ENCODE peak calls at places on chromosomes 4 and X, in nine cellular contexts. One of them, this sample, is unnamed.

GRCh38 chrX:138917781-138918180 is 206.3 kb upstream of the FGF13 start:
- DNase-seq in type B pancreatic cell: no peak
- DNase-seq in BE2C: no peak
- DNase-seq in astrocyte of the spinal cord: peak
- DNase-seq in cardiac fibroblast: peak
- DNase-seq in upper lobe of left lung: no peak
- DNase-seq in GM13976: no peak
- DNase-seq in CD4-positive, alpha-beta T cell: no peak
- DNase-seq in testis: no peak
- DNase-seq in this sample: no peak

GRCh38 chr4:8353912-8354453 is 84.4 kb downstream of the HTRA3 start:
- DNase-seq in type B pancreatic cell: peak
- DNase-seq in cardiac fibroblast: no peak
- DNase-seq in GM13976: no peak
- DNase-seq in astrocyte of the spinal cord: peak
- DNase-seq in CD4-positive, alpha-beta T cell: no peak
- DNase-seq in upper lobe of left lung: no peak
- DNase-seq in BE2C: no peak
- DNase-seq in testis: no peak
- DNase-seq in this sample: no peak

GRCh38 chr4:109916003-109916399 is 3.3 kb downstream of the EGF start:
- DNase-seq in GM13976: no peak
- DNase-seq in type B pancreatic cell: no peak
- DNase-seq in BE2C: no peak
- DNase-seq in cardiac fibroblast: no peak
- DNase-seq in testis: no peak
- DNase-seq in CD4-positive, alpha-beta T cell: no peak
- DNase-seq in astrocyte of the spinal cord: no peak
- DNase-seq in upper lobe of left lung: no peak
- DNase-seq in this sample: no peak

GRCh38 chrX:24838624-24839023 is 144.9 kb downstream of the POLA1 start:
- DNase-seq in CD4-positive, alpha-beta T cell: no peak
- DNase-seq in astrocyte of the spinal cord: peak
- DNase-seq in GM13976: peak
- DNase-seq in cardiac fibroblast: peak
- DNase-seq in type B pancreatic cell: no peak
- DNase-seq in testis: peak
- DNase-seq in BE2C: peak
- DNase-seq in upper lobe of left lung: no peak
- DNase-seq in this sample: no peak

GRCh38 chr4:170399894-170400293 is 310.1 kb upstream of the AADAT start:
- DNase-seq in type B pancreatic cell: no peak
- DNase-seq in CD4-positive, alpha-beta T cell: no peak
- DNase-seq in cardiac fibroblast: no peak
- DNase-seq in testis: no peak
- DNase-seq in GM13976: no peak
- DNase-seq in BE2C: no peak
- DNase-seq in astrocyte of the spinal cord: no peak
- DNase-seq in upper lobe of left lung: no peak
- DNase-seq in this sample: no peak

GRCh38 chrX:16469870-16470269 is 180.1 kb upstream of the S100G start:
- DNase-seq in type B pancreatic cell: no peak
- DNase-seq in upper lobe of left lung: no peak
- DNase-seq in astrocyte of the spinal cord: no peak
- DNase-seq in cardiac fibroblast: no peak
- DNase-seq in GM13976: no peak
- DNase-seq in testis: no peak
- DNase-seq in CD4-positive, alpha-beta T cell: no peak
- DNase-seq in BE2C: no peak
- DNase-seq in this sample: no peak

GRCh38 chrX:46737041-46737440 is 21.9 kb downstream of the SLC9A7 start:
- DNase-seq in upper lobe of left lung: no peak
- DNase-seq in cardiac fibroblast: no peak
- DNase-seq in BE2C: no peak
- DNase-seq in type B pancreatic cell: no peak
- DNase-seq in testis: no peak
- DNase-seq in CD4-positive, alpha-beta T cell: no peak
- DNase-seq in GM13976: no peak
- DNase-seq in astrocyte of the spinal cord: no peak
- DNase-seq in this sample: no peak

GRCh38 chr4:33725861-33726260 is 2518.5 kb downstream of the ARAP2 start:
- DNase-seq in astrocyte of the spinal cord: no peak
- DNase-seq in upper lobe of left lung: no peak
- DNase-seq in GM13976: no peak
- DNase-seq in testis: no peak
- DNase-seq in cardiac fibroblast: no peak
- DNase-seq in CD4-positive, alpha-beta T cell: no peak
- DNase-seq in BE2C: no peak
- DNase-seq in type B pancreatic cell: no peak
- DNase-seq in this sample: no peak

GRCh38 chr4:143358923-143359694 is 22.4 kb downstream of the GAB1 start:
- DNase-seq in upper lobe of left lung: no peak
- DNase-seq in type B pancreatic cell: no peak
- DNase-seq in CD4-positive, alpha-beta T cell: no peak
- DNase-seq in BE2C: no peak
- DNase-seq in astrocyte of the spinal cord: peak
- DNase-seq in GM13976: peak
- DNase-seq in testis: no peak
- DNase-seq in cardiac fibroblast: peak
- DNase-seq in this sample: no peak

GRCh38 chrX:150200820-150201287 is 162.3 kb upstream of the MAMLD1 start:
- DNase-seq in upper lobe of left lung: no peak
- DNase-seq in astrocyte of the spinal cord: peak
- DNase-seq in GM13976: peak
- DNase-seq in BE2C: peak
- DNase-seq in CD4-positive, alpha-beta T cell: no peak
- DNase-seq in testis: peak
- DNase-seq in type B pancreatic cell: peak
- DNase-seq in cardiac fibroblast: peak
- DNase-seq in this sample: peak

GRCh38 chr4:77193511-77194236 is 36.7 kb downstream of the CCNG2 start:
- DNase-seq in type B pancreatic cell: no peak
- DNase-seq in cardiac fibroblast: no peak
- DNase-seq in astrocyte of the spinal cord: no peak
- DNase-seq in BE2C: peak
- DNase-seq in CD4-positive, alpha-beta T cell: peak
- DNase-seq in upper lobe of left lung: no peak
- DNase-seq in GM13976: peak
- DNase-seq in testis: peak
- DNase-seq in this sample: peak

GRCh38 chr4:13627185-13627605 is 330 bp downstream of the BOD1L1 start:
- DNase-seq in BE2C: peak
- DNase-seq in CD4-positive, alpha-beta T cell: peak
- DNase-seq in upper lobe of left lung: no peak
- DNase-seq in GM13976: no peak
- DNase-seq in testis: no peak
- DNase-seq in cardiac fibroblast: no peak
- DNase-seq in type B pancreatic cell: peak
- DNase-seq in astrocyte of the spinal cord: no peak
- DNase-seq in this sample: no peak

GRCh38 chr4:143273170-143273917 is 63.3 kb upstream of the GAB1 start:
- DNase-seq in cardiac fibroblast: no peak
- DNase-seq in CD4-positive, alpha-beta T cell: no peak
- DNase-seq in astrocyte of the spinal cord: no peak
- DNase-seq in type B pancreatic cell: no peak
- DNase-seq in BE2C: no peak
- DNase-seq in upper lobe of left lung: no peak
- DNase-seq in testis: no peak
- DNase-seq in GM13976: no peak
- DNase-seq in this sample: no peak

GRCh38 chr4:4426511-4427477 is 39.9 kb downstream of the NSG1 start:
- DNase-seq in testis: no peak
- DNase-seq in type B pancreatic cell: peak
- DNase-seq in CD4-positive, alpha-beta T cell: no peak
- DNase-seq in GM13976: no peak
- DNase-seq in astrocyte of the spinal cord: peak
- DNase-seq in upper lobe of left lung: no peak
- DNase-seq in cardiac fibroblast: no peak
- DNase-seq in BE2C: no peak
- DNase-seq in this sample: no peak
- TF ChIP-seq CTCF in testis: no peak
- TF ChIP-seq CTCF in type B pancreatic cell: peak
- TF ChIP-seq CTCF in CD4-positive, alpha-beta T cell: no peak
- TF ChIP-seq CTCF in GM13976: no peak
- TF ChIP-seq CTCF in astrocyte of the spinal cord: no peak
- TF ChIP-seq CTCF in upper lobe of left lung: no peak
- TF ChIP-seq CTCF in cardiac fibroblast: no peak
- TF ChIP-seq CTCF in BE2C: peak
- TF ChIP-seq CTCF in this sample: no peak

GRCh38 chr4:30716158-30716557 is 4.0 kb upstream of the PCDH7 start:
- DNase-seq in type B pancreatic cell: no peak
- DNase-seq in GM13976: peak
- DNase-seq in astrocyte of the spinal cord: peak
- DNase-seq in upper lobe of left lung: no peak
- DNase-seq in BE2C: no peak
- DNase-seq in CD4-positive, alpha-beta T cell: no peak
- DNase-seq in cardiac fibroblast: peak
- DNase-seq in testis: no peak
- DNase-seq in this sample: no peak
- TF ChIP-seq CTCF in type B pancreatic cell: peak
- TF ChIP-seq CTCF in GM13976: peak
- TF ChIP-seq CTCF in astrocyte of the spinal cord: peak
- TF ChIP-seq CTCF in upper lobe of left lung: no peak
- TF ChIP-seq CTCF in BE2C: peak
- TF ChIP-seq CTCF in CD4-positive, alpha-beta T cell: no peak
- TF ChIP-seq CTCF in cardiac fibroblast: peak
- TF ChIP-seq CTCF in testis: no peak
- TF ChIP-seq CTCF in this sample: peak

GRCh38 chr4:137946423-137946822 is 295.7 kb downstream of the SLC7A11 start:
- DNase-seq in type B pancreatic cell: no peak
- DNase-seq in GM13976: no peak
- DNase-seq in cardiac fibroblast: peak
- DNase-seq in testis: no peak
- DNase-seq in upper lobe of left lung: no peak
- DNase-seq in BE2C: no peak
- DNase-seq in CD4-positive, alpha-beta T cell: no peak
- DNase-seq in astrocyte of the spinal cord: peak
- DNase-seq in this sample: no peak
- TF ChIP-seq CTCF in type B pancreatic cell: no peak
- TF ChIP-seq CTCF in GM13976: no peak
- TF ChIP-seq CTCF in cardiac fibroblast: no peak
- TF ChIP-seq CTCF in testis: no peak
- TF ChIP-seq CTCF in upper lobe of left lung: no peak
- TF ChIP-seq CTCF in BE2C: no peak
- TF ChIP-seq CTCF in CD4-positive, alpha-beta T cell: no peak
- TF ChIP-seq CTCF in astrocyte of the spinal cord: no peak
- TF ChIP-seq CTCF in this sample: no peak

GRCh38 chrX:151396042-151396826 is 772 bp upstream of the VMA21 start:
- DNase-seq in BE2C: no peak
- DNase-seq in CD4-positive, alpha-beta T cell: peak
- DNase-seq in GM13976: peak
- DNase-seq in cardiac fibroblast: peak
- DNase-seq in upper lobe of left lung: no peak
- DNase-seq in astrocyte of the spinal cord: peak
- DNase-seq in testis: peak
- DNase-seq in type B pancreatic cell: no peak
- DNase-seq in this sample: peak
- TF ChIP-seq CTCF in BE2C: no peak
- TF ChIP-seq CTCF in CD4-positive, alpha-beta T cell: no peak
- TF ChIP-seq CTCF in GM13976: no peak
- TF ChIP-seq CTCF in cardiac fibroblast: no peak
- TF ChIP-seq CTCF in upper lobe of left lung: no peak
- TF ChIP-seq CTCF in astrocyte of the spinal cord: no peak
- TF ChIP-seq CTCF in testis: no peak
- TF ChIP-seq CTCF in type B pancreatic cell: no peak
- TF ChIP-seq CTCF in this sample: no peak

GRCh38 chr4:24912252-24913098 is at the start of gene CCDC149:
- DNase-seq in astrocyte of the spinal cord: peak
- DNase-seq in cardiac fibroblast: peak
- DNase-seq in GM13976: peak
- DNase-seq in type B pancreatic cell: peak
- DNase-seq in CD4-positive, alpha-beta T cell: no peak
- DNase-seq in testis: peak
- DNase-seq in upper lobe of left lung: peak
- DNase-seq in BE2C: peak
- DNase-seq in this sample: no peak
- TF ChIP-seq CTCF in astrocyte of the spinal cord: no peak
- TF ChIP-seq CTCF in cardiac fibroblast: no peak
- TF ChIP-seq CTCF in GM13976: no peak
- TF ChIP-seq CTCF in type B pancreatic cell: peak
- TF ChIP-seq CTCF in CD4-positive, alpha-beta T cell: no peak
- TF ChIP-seq CTCF in testis: no peak
- TF ChIP-seq CTCF in upper lobe of left lung: no peak
- TF ChIP-seq CTCF in BE2C: no peak
- TF ChIP-seq CTCF in this sample: no peak

This sample was measured in GM06990.